ENCODE peak calls at places on chromosome 9, in eight cellular contexts. U is SK-N-SH, P is breast epithelium, X is cardiac muscle cell, V is ovary, Q is astrocyte, R is HCT116, J is heart left ventricle. M is an unnamed sample. For H3K27me3, the result is how much of the 10 kb centered on the place peaks cover.

GRCh38 chr9:8762676-8763075 is 963.1 kb upstream of the DMAC1 start:
- DNase-seq in X (no peak), V (no peak), U (no peak), P (no peak), Q (no peak), R (no peak), J (no peak), M (no peak)

GRCh38 chr9:27572566-27572917 is 739 bp downstream of the C9orf72 start:
- DNase-seq in Q (peak), X (peak), U (peak), V (no peak), P (no peak), J (no peak), R (no peak), M (no peak)

GRCh38 chr9:112043423-112043822 is 131.7 kb downstream of the SUSD1 start:
- DNase-seq in Q (no peak), U (no peak), V (no peak), P (no peak), R (no peak), J (no peak), X (no peak), M (no peak)

GRCh38 chr9:134604834-134605233 is 36.8 kb upstream of the COL5A1 start:
- DNase-seq in J (no peak), Q (no peak), V (no peak), P (peak), U (no peak), X (no peak), R (no peak), M (no peak)

GRCh38 chr9:99126312-99126711 is 21.4 kb downstream of the TGFBR1 start:
- DNase-seq in X (no peak), P (no peak), V (no peak), R (no peak), Q (peak), J (no peak), U (no peak), M (no peak)

GRCh38 chr9:32989651-32990050 is 11.8 kb downstream of the APTX start:
- DNase-seq in Q (no peak), X (no peak), J (no peak), P (no peak), R (no peak), V (no peak), U (no peak), M (no peak)

GRCh38 chr9:126117158-126117425 is 209.5 kb upstream of the MVB12B start:
- DNase-seq in R (no peak), X (no peak), U (no peak), Q (no peak), J (no peak), P (no peak), V (no peak), M (no peak)

GRCh38 chr9:14400658-14400995 is 86.7 kb upstream of the NFIB start:
- DNase-seq in X (peak), R (peak), P (no peak), U (peak), Q (peak), V (no peak), J (peak), M (no peak)

GRCh38 chr9:116791314-116791713 is 104.2 kb downstream of the TRIM32 start:
- DNase-seq in X (no peak), U (no peak), J (no peak), V (no peak), P (no peak), R (no peak), Q (no peak), M (no peak)

GRCh38 chr9:69371001-69371400 is 46.0 kb downstream of the ENTREP1 start:
- DNase-seq in U (no peak), R (no peak), Q (peak), V (no peak), X (peak), P (no peak), J (no peak), M (no peak)

GRCh38 chr9:89701221-89701798 is 96.5 kb downstream of the GADD45G start:
- DNase-seq in R (no peak), J (no peak), U (no peak), V (no peak), Q (no peak), P (no peak), X (no peak), M (no peak)

GRCh38 chr9:93096131-93096802 is at the start of gene CARD19:
- DNase-seq in J (peak), P (peak), V (no peak), Q (peak), R (no peak), X (peak), U (no peak), M (no peak)

GRCh38 chr9:77386187-77386586 is 208.9 kb downstream of the VPS13A start:
- DNase-seq in P (no peak), Q (peak), J (no peak), U (no peak), R (no peak), X (no peak), V (no peak), M (peak)

GRCh38 chr9:77392328-77392727 is 215.0 kb downstream of the VPS13A start:
- DNase-seq in V (no peak), U (no peak), J (no peak), P (no peak), X (no peak), R (no peak), Q (no peak), M (no peak)

GRCh38 chr9:77391834-77392233 is 214.5 kb downstream of the VPS13A start:
- DNase-seq in P (no peak), V (no peak), R (no peak), X (no peak), Q (no peak), U (no peak), J (no peak), M (no peak)
- H3K27me3 ChIP-seq in P (under half), V (under half), R (under half), X (under half), Q (under half), U (under half), J (under half), M (under half)

GRCh38 chr9:110109331-110110110 is 98.4 kb downstream of the C9orf152 start:
- DNase-seq in Q (peak), U (no peak), J (no peak), P (no peak), R (no peak), X (no peak), V (no peak), M (no peak)
- TF ChIP-seq CTCF in Q (no peak), U (no peak), J (no peak), P (no peak), R (no peak), X (no peak), V (no peak), M (no peak)

GRCh38 chr9:137147091-137147792 is 8.3 kb downstream of the GRIN1 start:
- DNase-seq in P (no peak), V (no peak), X (no peak), R (no peak), J (no peak), U (no peak), Q (no peak), M (no peak)
- H3K4me3 ChIP-seq in P (no peak), V (no peak), X (no peak), R (no peak), J (no peak), U (no peak), Q (no peak), M (no peak)

DNA sequence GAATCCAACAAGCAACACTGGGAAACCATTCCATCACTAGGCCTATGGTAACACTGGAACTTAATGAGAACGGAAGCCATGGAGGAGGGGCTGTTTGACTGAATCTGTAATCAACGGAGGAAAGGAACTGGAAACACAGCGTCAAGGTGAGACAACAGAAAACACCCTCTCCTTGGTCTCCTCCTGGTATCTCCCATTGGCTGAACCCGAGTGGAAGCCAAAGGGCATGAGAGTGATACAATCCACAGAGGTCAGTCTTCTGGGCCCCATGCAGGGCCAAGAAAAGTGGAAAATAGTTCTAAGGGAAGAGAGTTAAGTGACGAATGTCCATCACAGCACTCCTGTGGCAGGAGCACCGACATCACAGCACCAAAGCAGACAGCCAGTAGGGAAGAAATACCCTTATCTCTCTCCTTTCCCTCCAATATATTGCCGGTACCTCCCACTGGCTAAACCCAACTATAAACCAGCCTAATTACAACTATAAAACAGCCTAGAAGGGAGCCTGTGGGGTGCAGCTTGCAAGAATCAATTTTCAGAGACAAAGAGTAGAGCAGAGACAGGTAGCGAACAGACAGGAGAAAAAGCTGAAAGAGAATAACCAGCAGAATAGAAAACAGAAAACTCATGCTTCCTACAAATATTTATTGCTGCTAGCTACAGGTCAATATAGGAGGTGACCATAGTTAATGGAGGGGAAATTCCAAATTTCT is 107.4 kb upstream of the IFNE start:
- DNase-seq in Q (no peak), U (no peak), V (no peak), R (peak), J (no peak), P (no peak), X (no peak), M (no peak)
- H3K27me3 ChIP-seq in Q (under half), U (under half), V (under half), R (under half), J (under half), P (under half), X (under half), M (under half)

GRCh38 chr9:77013186-77013931 is 6.1 kb upstream of the FOXB2 start:
- DNase-seq in R (no peak), J (no peak), Q (no peak), X (no peak), P (no peak), V (no peak), U (peak), M (no peak)

GRCh38 chr9:77015291-77016048 is 4.0 kb upstream of the FOXB2 start:
- DNase-seq in R (no peak), J (no peak), U (peak), Q (no peak), X (no peak), P (no peak), V (no peak), M (no peak)

GRCh38 chr9:77016111-77016525 is 3.3 kb upstream of the FOXB2 start:
- DNase-seq in P (no peak), X (no peak), V (no peak), R (no peak), J (no peak), Q (no peak), U (peak), M (no peak)

GRCh38 chr9:77013932-77014596 is 5.4 kb upstream of the FOXB2 start:
- DNase-seq in J (no peak), Q (no peak), X (no peak), R (no peak), P (no peak), U (peak), V (no peak), M (no peak)

GRCh38 chr9:77014597-77015263 is 4.7 kb upstream of the FOXB2 start:
- DNase-seq in Q (no peak), P (no peak), R (no peak), X (no peak), J (no peak), V (no peak), U (no peak), M (no peak)
- TF ChIP-seq CTCF in Q (peak), P (no peak), R (peak), X (peak), J (no peak), V (no peak), U (peak), M (peak)

GRCh38 chr9:121272401-121272948 is 4.5 kb downstream of the GSN start:
- DNase-seq in V (no peak), J (no peak), P (no peak), X (no peak), U (no peak), R (no peak), Q (no peak), M (no peak)
- H3K4me3 ChIP-seq in V (no peak), J (peak), P (peak), X (no peak), U (peak), R (no peak), Q (peak), M (peak)

GRCh38 chr9:129672702-129673101 is 7.3 kb downstream of the PRRX2 start:
- DNase-seq in Q (no peak), R (no peak), V (no peak), J (no peak), X (no peak), P (no peak), U (no peak), M (no peak)

GRCh38 chr9:129669946-129670345 is 4.5 kb downstream of the PRRX2 start:
- DNase-seq in P (no peak), R (no peak), U (no peak), V (no peak), X (no peak), Q (no peak), J (no peak), M (no peak)

GRCh38 chr9:129673602-129674001 is 8.2 kb downstream of the PRRX2 start:
- DNase-seq in V (no peak), J (no peak), X (no peak), Q (no peak), P (no peak), U (peak), R (no peak), M (no peak)

GRCh38 chr9:129671065-129671464 is 5.6 kb downstream of the PRRX2 start:
- DNase-seq in X (no peak), J (no peak), U (no peak), R (no peak), V (no peak), P (no peak), Q (no peak), M (no peak)

DNA sequence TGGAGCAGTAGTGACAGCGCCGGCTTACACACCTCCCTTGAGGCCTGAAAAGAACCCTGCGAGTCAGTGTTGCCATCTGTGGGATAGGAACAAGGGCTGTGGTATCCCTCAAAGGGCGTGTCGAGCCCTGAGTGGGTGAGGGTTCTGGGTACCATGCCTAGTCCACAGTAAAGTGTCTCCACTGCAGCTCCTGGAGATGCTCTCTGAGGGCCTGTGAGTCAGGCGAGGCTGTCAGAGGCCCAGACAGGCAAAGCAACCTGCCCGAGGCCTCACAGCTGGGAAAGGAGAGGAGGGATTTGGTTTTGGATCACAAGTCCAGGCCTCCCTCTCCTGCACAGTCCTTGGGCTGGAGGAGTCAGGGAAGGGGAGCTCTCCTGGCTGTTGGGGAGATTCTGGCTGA is 6.1 kb downstream of the PRRX2 start:
- DNase-seq in J (no peak), X (no peak), P (no peak), U (no peak), Q (no peak), V (no peak), R (no peak), M (no peak)
- H3K27me3 ChIP-seq in J (under half), X (under half), P (under half), U (under half), Q (under half), V (under half), R (under half), M (under half)